ENCODE peak calls at places on chromosomes 13 and 19, in ten cellular contexts. U is AG09319; F is astrocyte of the spinal cord; P is cardiac fibroblast; Y is AG04449; S is choroid plexus epithelial cell; M is BE2C; Z is AG04450; W is K562; R is CD8-positive, alpha-beta T cell. T is an unnamed sample.
A peak's percentile ranks its signal among the peaks of the same experiment; 100 is the strongest.

GRCh38 chr19:2246801-2247361 is 2.2 kb upstream of the AMH start:
- DNase-seq in S (peak; percentile 74), U (no peak), Y (no peak), Z (no peak), W (no peak), R (no peak), M (no peak), P (peak; percentile 74), F (no peak), T (no peak)

GRCh38 chr13:99062593-99062992 is 84.7 kb upstream of the DOCK9 start:
- DNase-seq in Y (no peak), S (peak; percentile 10), U (no peak), Z (no peak), R (no peak), P (peak; percentile 58), M (no peak), W (no peak), F (peak; percentile 74), T (no peak)

GRCh38 chr13:85379433-85379832 is 419.8 kb downstream of the SLITRK6 start:
- DNase-seq in W (no peak), R (no peak), Y (no peak), M (no peak), Z (no peak), U (no peak), P (no peak), F (no peak), S (peak; percentile 6), T (no peak)

GRCh38 chr13:110073982-110074381 is 233.0 kb downstream of the COL4A1 start:
- DNase-seq in W (no peak), P (no peak), Z (no peak), U (no peak), F (no peak), R (no peak), Y (no peak), S (no peak), M (no peak), T (no peak)

GRCh38 chr13:48194392-48194754 is 38.6 kb upstream of the ITM2B start:
- DNase-seq in M (no peak), S (peak; percentile 56), U (no peak), R (no peak), W (no peak), Z (no peak), P (peak; percentile 45), F (no peak), Y (no peak), T (peak; percentile 30)

GRCh38 chr19:34645551-34645950 is 31.4 kb downstream of the SCGB2B2 start:
- DNase-seq in P (no peak), W (no peak), Z (no peak), S (no peak), M (peak; percentile 81), R (no peak), F (no peak), Y (no peak), U (no peak), T (no peak)

GRCh38 chr19:46863818-46864629 is 3.2 kb downstream of the ARHGAP35 start:
- DNase-seq in S (peak; percentile 66), U (peak; percentile 86), Y (no peak), W (no peak), F (peak; percentile 59), R (no peak), Z (no peak), M (peak; percentile 34), P (peak; percentile 43), T (no peak)

GRCh38 chr19:2291185-2291751 is 9.3 kb upstream of the PEAK3 start:
- DNase-seq in Y (no peak), W (no peak), U (no peak), R (no peak), P (no peak), Z (no peak), F (no peak), M (peak; percentile 54), S (no peak), T (no peak)

GRCh38 chr13:24270639-24271131 is 38.7 kb upstream of the C1QTNF9 start:
- DNase-seq in Z (no peak), F (peak; percentile 61), U (no peak), Y (no peak), R (peak; percentile 40), M (no peak), S (peak; percentile 62), W (no peak), P (peak; percentile 75), T (peak; percentile 61)

GRCh38 chr13:53784331-53784730 is 755.7 kb downstream of the OLFM4 start:
- DNase-seq in F (no peak), S (no peak), P (no peak), R (no peak), M (no peak), W (no peak), Z (no peak), U (no peak), Y (no peak), T (no peak)

DNA sequence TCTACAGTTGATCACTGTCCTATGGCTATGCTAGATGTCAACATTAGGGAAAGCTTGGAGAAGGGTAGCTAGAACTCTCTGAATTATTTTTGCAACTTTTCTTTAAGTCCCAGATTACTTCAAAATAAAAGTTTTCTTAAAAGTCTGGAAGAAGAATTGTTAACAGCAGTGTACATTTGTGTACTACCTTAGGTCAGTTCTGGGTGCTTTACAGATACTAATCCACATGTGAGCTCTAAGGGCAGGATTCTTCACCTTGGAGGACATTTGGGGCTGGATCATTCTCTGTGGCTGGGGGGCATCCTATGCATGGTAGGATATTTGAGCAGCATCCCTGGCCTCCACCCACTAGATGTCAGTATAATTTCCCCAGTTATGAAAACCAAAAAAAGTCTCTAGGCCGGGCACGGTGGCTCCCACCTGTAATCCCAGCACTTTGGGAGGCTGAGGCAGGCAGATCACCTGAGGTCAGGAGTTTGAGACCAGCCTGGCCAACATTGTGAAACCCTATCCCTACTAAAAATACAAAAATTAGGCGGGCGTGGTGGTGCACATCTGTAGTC is 2.8 kb downstream of the BRME1 start:
- DNase-seq in Z (no peak), F (no peak), P (peak; percentile 30), R (no peak), S (peak; percentile 29), Y (no peak), U (no peak), W (no peak), M (peak; percentile 41), T (peak; percentile 50)
- TF ChIP-seq CTCF in Z (peak; percentile 26), F (peak; percentile 47), P (peak; percentile 33), R (peak; percentile 10), S (peak; percentile 63), Y (peak; percentile 8), U (peak; percentile 6), W (peak; percentile 48), M (peak; percentile 65), T (peak; percentile 22)

GRCh38 chr19:55676384-55676783 is 1.4 kb downstream of the EPN1 start:
- DNase-seq in W (no peak), S (peak; percentile 31), M (no peak), P (peak; percentile 32), U (no peak), F (no peak), Y (no peak), Z (no peak), R (no peak), T (no peak)
- TF ChIP-seq CTCF in W (no peak), S (peak; percentile 30), M (no peak), P (peak; percentile 23), U (no peak), F (no peak), Y (no peak), Z (peak; percentile 5), R (no peak), T (no peak)

DNA sequence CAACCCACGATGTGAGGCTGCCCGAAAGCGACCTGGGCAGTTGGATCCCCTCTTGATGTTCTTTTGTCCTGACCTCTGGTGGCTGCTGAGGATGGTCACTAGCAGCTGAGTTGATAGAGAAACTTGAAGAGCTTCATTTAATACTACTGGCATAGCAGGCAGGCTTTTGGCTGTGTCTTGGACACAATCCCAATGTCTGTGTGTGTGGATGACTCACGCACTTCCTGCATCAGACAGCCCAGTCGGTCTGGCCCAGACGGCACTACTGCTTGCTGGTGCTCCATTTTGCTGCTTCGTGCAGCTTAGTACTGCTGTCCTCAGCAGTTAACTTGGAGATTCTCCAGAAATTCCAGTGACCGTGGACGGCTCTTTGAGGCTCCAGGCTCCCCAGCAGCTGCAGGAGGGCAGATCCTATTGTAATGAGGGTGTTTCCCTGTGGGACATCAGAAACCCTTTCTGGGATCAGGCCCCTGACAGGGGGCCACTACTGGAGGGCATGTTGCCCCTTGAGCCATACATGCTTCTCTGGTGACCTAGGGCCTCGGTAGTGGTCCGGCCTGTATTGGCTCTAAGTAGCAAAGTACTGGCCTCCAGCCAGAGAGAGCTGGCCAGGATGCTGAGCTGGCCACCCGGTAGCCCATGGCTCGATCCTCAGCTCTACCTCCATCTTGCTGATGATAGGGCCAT is 4.5 kb downstream of the FPR3 start:
- DNase-seq in U (peak; percentile 83), Z (peak; percentile 76), S (peak; percentile 100), F (peak; percentile 94), P (peak; percentile 98), Y (peak; percentile 87), M (peak; percentile 52), W (peak; percentile 69), R (no peak), T (no peak)
- TF ChIP-seq CTCF in U (peak; percentile 13), Z (no peak), S (peak; percentile 36), F (peak; percentile 13), P (no peak), Y (no peak), M (no peak), W (peak; percentile 39), R (no peak), T (no peak)

DNA sequence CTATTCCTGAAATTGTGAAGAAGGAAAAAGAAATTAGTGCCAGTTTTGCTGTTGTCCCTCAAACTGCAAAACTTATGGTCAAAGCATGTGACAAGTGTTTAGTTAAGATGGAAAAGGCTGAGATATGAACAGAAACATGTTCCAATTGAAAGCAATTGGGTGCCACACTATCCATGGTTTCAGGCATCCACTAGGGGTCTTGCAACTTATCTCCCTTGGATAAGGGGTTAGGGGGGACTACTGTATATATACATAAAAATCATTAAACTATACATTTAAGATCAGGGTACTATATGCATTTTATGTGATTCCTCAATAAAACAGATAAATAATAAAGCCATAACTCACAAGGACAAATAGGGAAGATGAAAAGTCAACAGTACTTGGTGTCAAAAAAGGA is 8.3 kb downstream of the SPART start:
- DNase-seq in S (no peak), U (no peak), W (no peak), R (no peak), Z (no peak), M (no peak), F (no peak), Y (no peak), P (no peak), T (no peak)
- TF ChIP-seq CTCF in S (peak; percentile 0), U (no peak), W (no peak), R (no peak), Z (no peak), M (peak; percentile 17), F (no peak), Y (no peak), P (no peak), T (no peak)

GRCh38 chr13:44243198-44243852 is 130.3 kb upstream of the SERP2 start:
- DNase-seq in R (no peak), F (peak; percentile 92), W (peak; percentile 75), P (peak; percentile 78), S (peak; percentile 89), U (no peak), Z (no peak), M (peak; percentile 80), Y (no peak), T (peak; percentile 37)
- TF ChIP-seq CTCF in R (no peak), F (peak; percentile 71), W (peak; percentile 78), P (peak; percentile 37), S (peak; percentile 73), U (peak; percentile 27), Z (peak; percentile 14), M (peak; percentile 77), Y (peak; percentile 16), T (peak; percentile 45)

T was measured in GM13976.